ENCODE peak calls at places on chromosomes 2 and 18, in eight cellular contexts. L, O, V, B, T, S, D and A are unnamed samples.

GRCh38 chr2:24121469-24121868 is 1.7 kb downstream of the PFN4 start:
- DNase-seq in L (no peak), O (no peak), V (no peak), B (no peak), T (no peak), S (no peak), D (no peak), A (no peak)

GRCh38 chr2:159832026-159832425 is 34.0 kb upstream of the CD302 start:
- DNase-seq in L (no peak), O (no peak), V (no peak), B (no peak), T (no peak), S (no peak), D (no peak), A (no peak)

GRCh38 chr2:229733606-229734205 is 19.4 kb upstream of the DNER start:
- DNase-seq in L (no peak), O (no peak), V (no peak), B (no peak), T (no peak), S (no peak), D (no peak), A (no peak)

GRCh38 chr2:113707106-113707505 is 49.3 kb downstream of the SLC35F5 start:
- DNase-seq in L (no peak), O (no peak), V (no peak), B (no peak), T (no peak), S (no peak), D (no peak), A (no peak)

GRCh38 chr2:134128746-134129145 is 125.1 kb upstream of the MGAT5 start:
- DNase-seq in L (no peak), O (no peak), V (no peak), B (no peak), T (no peak), S (no peak), D (no peak), A (no peak)

GRCh38 chr2:230128943-230129342 is 60.2 kb upstream of the SLC16A14 start:
- DNase-seq in L (no peak), O (peak), V (no peak), B (no peak), T (no peak), S (no peak), D (no peak), A (no peak)

GRCh38 chr2:158719411-158719810 is 75.7 kb upstream of the DAPL1 start:
- DNase-seq in L (no peak), O (no peak), V (no peak), B (no peak), T (no peak), S (no peak), D (no peak), A (no peak)

GRCh38 chr18:77495982-77496690 is 246.5 kb downstream of the GALR1 start:
- DNase-seq in L (no peak), O (no peak), V (no peak), B (peak), T (no peak), S (no peak), D (peak), A (no peak)

GRCh38 chr2:238504181-238504711 is 77.5 kb downstream of the ASB1 start:
- DNase-seq in L (no peak), O (no peak), V (no peak), B (no peak), T (no peak), S (peak), D (no peak), A (no peak)

GRCh38 chr2:206764673-206765241 is 371 bp downstream of the MDH1B start:
- DNase-seq in L (no peak), O (no peak), V (no peak), B (no peak), T (no peak), S (no peak), D (no peak), A (no peak)

GRCh38 chr2:48514591-48514990 is 15.4 kb upstream of the STON1 start:
- DNase-seq in L (no peak), O (no peak), V (no peak), B (no peak), T (no peak), S (no peak), D (no peak), A (no peak)

GRCh38 chr2:21220930-21221329 is 97.2 kb downstream of the TDRD15 start:
- DNase-seq in L (no peak), O (no peak), V (no peak), B (no peak), T (no peak), S (no peak), D (no peak), A (no peak)

GRCh38 chr18:32771169-32771751 is 1.6 kb downstream of the KLHL14 start:
- DNase-seq in L (no peak), O (no peak), V (no peak), B (no peak), T (peak), S (peak), D (no peak), A (no peak)

GRCh38 chr2:85772841-85773491 is 19.2 kb downstream of the ATOH8 start:
- DNase-seq in L (no peak), O (peak), V (no peak), B (no peak), T (peak), S (no peak), D (no peak), A (no peak)

GRCh38 chr2:96906719-96907404 is 37.0 kb upstream of the SEMA4C start:
- DNase-seq in L (no peak), O (peak), V (no peak), B (no peak), T (peak), S (no peak), D (no peak), A (no peak)

GRCh38 chr18:42486296-42486695 is 531.3 kb downstream of the PIK3C3 start:
- DNase-seq in L (no peak), O (no peak), V (no peak), B (no peak), T (no peak), S (no peak), D (no peak), A (no peak)

GRCh38 chr18:78924301-78925192 is 55.1 kb upstream of the SALL3 start:
- DNase-seq in L (no peak), O (no peak), V (no peak), B (no peak), T (no peak), S (no peak), D (no peak), A (no peak)

GRCh38 chr2:134408386-134408785 is 154.5 kb downstream of the MGAT5 start:
- DNase-seq in L (no peak), O (peak), V (no peak), B (no peak), T (no peak), S (no peak), D (no peak), A (no peak)

GRCh38 chr2:240898108-240898730 is 2.3 kb upstream of the MAB21L4 start:
- DNase-seq in L (no peak), O (no peak), V (no peak), B (no peak), T (peak), S (no peak), D (no peak), A (no peak)

GRCh38 chr2:98091738-98092137 is 4.8 kb downstream of the VWA3B start:
- DNase-seq in L (no peak), O (no peak), V (no peak), B (no peak), T (no peak), S (no peak), D (no peak), A (no peak)

GRCh38 chr18:34592961-34593382 is 117.1 kb upstream of the DTNA start:
- DNase-seq in L (peak), O (peak), V (no peak), B (peak), T (peak), S (no peak), D (no peak), A (no peak)

GRCh38 chr2:167293172-167293781 is 405.0 kb downstream of the XIRP2 start:
- DNase-seq in L (no peak), O (peak), V (no peak), B (peak), T (peak), S (peak), D (no peak), A (no peak)

GRCh38 chr18:9741461-9741820 is 33.3 kb downstream of the RAB31 start:
- DNase-seq in L (no peak), O (peak), V (no peak), B (no peak), T (no peak), S (no peak), D (no peak), A (no peak)

GRCh38 chr2:158060862-158061435 is 40.7 kb upstream of the UPP2 start:
- DNase-seq in L (no peak), O (peak), V (no peak), B (no peak), T (no peak), S (no peak), D (no peak), A (no peak)